ENCODE peak calls at places on chromosomes 1 and 21, in ten cellular contexts. Q is neural progenitor cell, X is AG09319, E is RWPE1, A is neural crest cell, W is fibroblast of mammary gland, T is choroid plexus epithelial cell, I is type B pancreatic cell, N is pancreas, F is prostate gland. L is an unnamed sample.

GRCh38 chr1:96634863-96635262 is 86.7 kb upstream of the PTBP2 start:
- DNase-seq in Q (no peak), X (no peak), E (no peak), A (no peak), W (peak; percentile 8), T (peak; percentile 14), I (no peak), N (no peak), F (no peak), L (no peak)

GRCh38 chr1:118247593-118247992 is 62.6 kb upstream of the SPAG17 start:
- DNase-seq in Q (peak; percentile 60), X (no peak), E (peak; percentile 18), A (no peak), W (peak; percentile 23), T (peak; percentile 31), I (no peak), N (no peak), F (no peak), L (no peak)

GRCh38 chr21:29307718-29308455 is 9.2 kb downstream of the BACH1 start:
- DNase-seq in Q (no peak), X (no peak), E (no peak), A (no peak), W (no peak), T (no peak), I (no peak), N (no peak), F (no peak), L (no peak)

GRCh38 chr1:112618114-112618720 is 724 bp downstream of the ST7L start:
- DNase-seq in Q (peak; percentile 4), X (no peak), E (no peak), A (no peak), W (peak; percentile 54), T (peak; percentile 69), I (no peak), N (no peak), F (no peak), L (no peak)

GRCh38 chr1:26278835-26279597 is 870 bp upstream of the SH3BGRL3 start:
- DNase-seq in Q (peak; percentile 24), X (no peak), E (peak; percentile 54), A (no peak), W (peak; percentile 84), T (no peak), I (no peak), N (no peak), F (peak; percentile 46), L (peak; percentile 6)

GRCh38 chr21:25563399-25564116 is 43.7 kb downstream of the MRPL39 start:
- DNase-seq in Q (no peak), X (no peak), E (no peak), A (no peak), W (no peak), T (no peak), I (no peak), N (no peak), F (no peak), L (no peak)

GRCh38 chr1:1440941-1441888 is 5.7 kb downstream of the VWA1 start:
- DNase-seq in Q (peak; percentile 80), X (no peak), E (peak; percentile 67), A (peak; percentile 61), W (peak; percentile 19), T (peak; percentile 30), I (peak; percentile 78), N (peak; percentile 87), F (no peak), L (peak; percentile 73)

GRCh38 chr1:8197493-8198282 is 120.2 kb upstream of the SLC45A1 start:
- DNase-seq in Q (no peak), X (peak; percentile 60), E (peak; percentile 95), A (no peak), W (peak; percentile 93), T (peak; percentile 94), I (no peak), N (no peak), F (peak; percentile 73), L (no peak)

GRCh38 chr1:48006318-48006717 is 9.1 kb upstream of the TRABD2B start:
- DNase-seq in Q (no peak), X (no peak), E (no peak), A (no peak), W (peak; percentile 66), T (peak; percentile 68), I (no peak), N (no peak), F (no peak), L (no peak)

GRCh38 chr1:9293512-9294439 is 1.1 kb downstream of the SPSB1 start:
- DNase-seq in Q (no peak), X (no peak), E (no peak), A (no peak), W (peak; percentile 57), T (peak; percentile 50), I (no peak), N (peak; percentile 83), F (no peak), L (peak; percentile 53)

GRCh38 chr1:47921935-47922415 is 75.2 kb downstream of the TRABD2B start:
- DNase-seq in Q (no peak), X (no peak), E (no peak), A (no peak), W (no peak), T (no peak), I (no peak), N (no peak), F (no peak), L (no peak)

GRCh38 chr1:53057134-53057533 is 4.9 kb upstream of the PODN start:
- DNase-seq in Q (no peak), X (no peak), E (no peak), A (no peak), W (peak; percentile 25), T (no peak), I (no peak), N (no peak), F (no peak), L (no peak)

GRCh38 chr1:169271094-169271493 is 96.5 kb downstream of the NME7 start:
- DNase-seq in Q (peak; percentile 13), X (no peak), E (no peak), A (no peak), W (no peak), T (peak; percentile 42), I (no peak), N (no peak), F (no peak), L (no peak)

GRCh38 chr1:204104331-204105222 is 31.7 kb downstream of the SOX13 start:
- DNase-seq in Q (no peak), X (no peak), E (peak; percentile 72), A (no peak), W (no peak), T (peak; percentile 39), I (no peak), N (no peak), F (no peak), L (no peak)

GRCh38 chr1:115164484-115164883 is 75.2 kb upstream of the TSPAN2 start:
- DNase-seq in Q (no peak), X (no peak), E (no peak), A (no peak), W (peak; percentile 78), T (no peak), I (no peak), N (no peak), F (no peak), L (no peak)

GRCh38 chr1:24442764-24443163 is 27.2 kb downstream of the NIPAL3 start:
- DNase-seq in Q (no peak), X (no peak), E (no peak), A (no peak), W (peak; percentile 37), T (no peak), I (no peak), N (no peak), F (no peak), L (no peak)

DNA sequence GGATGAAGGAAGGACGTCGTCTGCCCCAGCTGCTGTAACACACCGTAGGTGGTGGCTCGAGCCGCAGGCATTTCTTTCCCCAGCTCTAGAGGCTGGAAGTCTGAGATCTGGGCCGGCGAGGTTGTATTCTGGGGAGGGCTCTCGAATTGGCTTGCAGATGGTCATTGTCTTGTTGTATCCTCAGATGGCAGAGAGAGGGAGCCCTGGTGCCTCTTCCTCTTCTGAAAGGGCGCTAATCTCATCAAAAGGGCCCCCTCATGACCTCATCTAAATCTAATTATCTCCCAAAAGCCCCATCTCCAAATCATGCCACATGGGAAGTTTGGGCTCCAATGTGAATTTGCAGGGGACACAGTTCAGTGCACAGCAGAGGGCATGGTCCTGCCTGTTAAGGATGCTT is 109.0 kb downstream of the SIK1 start:
- DNase-seq in Q (no peak), X (no peak), E (no peak), A (no peak), W (no peak), T (no peak), I (no peak), N (no peak), F (no peak), L (no peak)
- TF ChIP-seq CTCF in Q (no peak), X (no peak), E (no peak), A (no peak), W (no peak), T (peak; percentile 16), I (no peak), N (no peak), F (no peak), L (no peak)

GRCh38 chr1:62437273-62437945 is 560 bp downstream of the USP1 start:
- DNase-seq in Q (peak; percentile 61), X (no peak), E (no peak), A (no peak), W (no peak), T (peak; percentile 27), I (no peak), N (no peak), F (peak; percentile 49), L (no peak)
- TF ChIP-seq CTCF in Q (no peak), X (no peak), E (no peak), A (no peak), W (no peak), T (no peak), I (peak; percentile 4), N (no peak), F (no peak), L (no peak)

GRCh38 chr1:108692724-108693655 is 880 bp downstream of the PRPF38B start:
- DNase-seq in Q (peak; percentile 36), X (peak; percentile 40), E (peak; percentile 53), A (no peak), W (peak; percentile 79), T (peak; percentile 81), I (no peak), N (peak; percentile 56), F (peak; percentile 42), L (peak; percentile 27)
- TF ChIP-seq CTCF in Q (peak; percentile 36), X (peak; percentile 33), E (peak; percentile 12), A (peak; percentile 48), W (peak; percentile 22), T (peak; percentile 41), I (peak; percentile 54), N (no peak), F (peak; percentile 10), L (no peak)

DNA sequence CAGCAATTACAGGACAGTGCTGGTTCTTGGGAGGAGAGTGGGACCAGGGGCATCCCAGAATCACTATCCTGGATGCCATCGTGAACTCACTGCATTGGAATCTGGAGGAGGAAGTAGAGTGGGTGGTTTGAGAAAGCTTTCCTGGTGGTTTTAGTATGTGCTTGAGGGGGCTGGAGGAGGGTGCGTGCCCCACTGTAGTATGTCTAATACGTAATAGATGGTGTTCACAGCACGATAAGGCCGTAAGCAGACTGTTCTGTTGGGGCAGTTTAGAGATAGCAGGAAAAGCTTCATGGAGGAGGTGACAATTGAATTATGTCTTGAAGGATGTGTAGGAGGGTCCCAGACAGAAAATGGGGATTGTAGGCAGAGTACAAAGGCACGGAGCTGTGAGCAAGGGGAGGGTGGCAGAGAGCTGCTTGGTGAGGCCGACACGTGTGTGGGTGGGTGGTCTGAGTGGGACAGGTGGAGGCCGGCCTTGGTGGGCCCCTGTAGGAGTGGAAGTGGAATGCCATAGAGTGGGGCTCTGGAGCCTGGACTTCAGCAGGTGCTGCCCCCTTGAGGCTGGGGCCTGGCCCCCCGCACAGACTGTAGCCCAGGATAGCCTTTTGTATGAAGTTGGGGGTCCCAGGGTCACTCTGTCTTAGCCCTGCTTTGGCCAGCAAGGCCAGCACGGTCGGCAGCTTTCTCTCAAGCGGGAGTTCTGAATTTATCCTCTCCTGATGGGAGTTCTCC is 37.0 kb downstream of the IL6R start:
- DNase-seq in Q (peak; percentile 19), X (no peak), E (no peak), A (no peak), W (no peak), T (no peak), I (no peak), N (no peak), F (no peak), L (peak; percentile 33)
- TF ChIP-seq CTCF in Q (peak; percentile 49), X (no peak), E (peak; percentile 18), A (peak; percentile 42), W (peak; percentile 35), T (peak; percentile 47), I (peak; percentile 52), N (no peak), F (peak; percentile 32), L (no peak)

L was measured in nephron progenitor cell.